ENCODE peak calls at places on chromosome 17, in six cellular contexts. O is KBM-7, A is fibroblast of lung, J is anterior cingulate cortex, K is SHP77, H is lower leg skin. C is an unnamed sample.

GRCh38 chr17:67569873-67570272 is 147.9 kb upstream of the NOL11 start:
- DNase-seq in H (no peak), O (no peak), K (no peak), A (no peak), J (no peak), C (no peak)

GRCh38 chr17:77327566-77328463 is 187.0 kb downstream of the SEC14L1 start:
- DNase-seq in K (no peak), J (no peak), H (peak; percentile 80), A (no peak), O (no peak), C (peak; percentile 53)

GRCh38 chr17:64777413-64778101 is 115.5 kb upstream of the SMURF2 start:
- DNase-seq in A (no peak), H (peak; percentile 81), K (no peak), O (peak; percentile 51), J (peak; percentile 70), C (peak; percentile 69)

GRCh38 chr17:19750835-19751234 is 2.7 kb upstream of the ALDH3A1 start:
- DNase-seq in O (no peak), H (no peak), K (no peak), A (no peak), J (no peak), C (no peak)

GRCh38 chr17:61699032-61699431 is 108.0 kb upstream of the NACA2 start:
- DNase-seq in O (no peak), K (no peak), A (no peak), J (no peak), H (no peak), C (no peak)

GRCh38 chr17:19719365-19720209 is 3.2 kb upstream of the SLC47A2 start:
- DNase-seq in A (no peak), O (no peak), H (no peak), K (no peak), J (no peak), C (no peak)

GRCh38 chr17:77385750-77386501 is 245.2 kb downstream of the SEC14L1 start:
- DNase-seq in H (no peak), K (no peak), J (no peak), A (peak; percentile 75), O (no peak), C (no peak)

GRCh38 chr17:50346313-50347086 is 574 bp downstream of the XYLT2 start:
- DNase-seq in H (peak; percentile 90), O (peak; percentile 39), A (no peak), J (no peak), K (no peak), C (peak; percentile 71)

GRCh38 chr17:72706396-72706981 is 386.0 kb downstream of the SLC39A11 start:
- DNase-seq in A (no peak), O (no peak), K (no peak), H (no peak), J (no peak), C (no peak)

GRCh38 chr17:55444471-55445441 is 23.1 kb upstream of the MMD start:
- DNase-seq in K (no peak), H (no peak), A (peak; percentile 64), O (no peak), J (no peak), C (no peak)

GRCh38 chr17:19812407-19812806 is 55.3 kb downstream of the ULK2 start:
- DNase-seq in J (peak; percentile 2), K (peak; percentile 23), H (no peak), A (peak; percentile 7), O (no peak), C (no peak)

GRCh38 chr17:29758255-29758654 is 135.5 kb upstream of the CORO6 start:
- DNase-seq in H (no peak), J (no peak), K (no peak), A (no peak), O (no peak), C (no peak)

GRCh38 chr17:58325976-58326468 is 2.6 kb downstream of the TSPOAP1 start:
- DNase-seq in H (no peak), K (no peak), J (peak; percentile 47), A (no peak), O (peak; percentile 61), C (no peak)

GRCh38 chr17:77822302-77823030 is 136.0 kb upstream of the TNRC6C start:
- DNase-seq in O (no peak), H (no peak), K (no peak), J (no peak), A (no peak), C (no peak)

GRCh38 chr17:16880843-16881230 is 91.1 kb downstream of the TNFRSF13B start:
- DNase-seq in H (peak; percentile 63), O (no peak), K (no peak), J (no peak), A (no peak), C (peak; percentile 46)

GRCh38 chr17:58741121-58741625 is 14.5 kb upstream of the PPM1E start:
- DNase-seq in A (peak; percentile 54), O (no peak), K (no peak), H (no peak), J (no peak), C (no peak)

GRCh38 chr17:40448639-40449261 is 5.5 kb downstream of the IGFBP4 start:
- DNase-seq in H (no peak), J (no peak), K (no peak), A (peak; percentile 61), O (no peak), C (no peak)

GRCh38 chr17:14791221-14791620 is 473.9 kb downstream of the PMP22 start:
- DNase-seq in O (no peak), A (no peak), J (no peak), K (no peak), H (no peak), C (no peak)

GRCh38 chr17:56291226-56291805 is 138.0 kb downstream of the ANKFN1 start:
- DNase-seq in J (no peak), A (peak; percentile 29), O (no peak), H (no peak), K (no peak), C (no peak)

GRCh38 chr17:58402047-58402446 is 15.3 kb downstream of the RNF43 start:
- DNase-seq in H (no peak), J (no peak), A (no peak), O (peak; percentile 27), K (no peak), C (no peak)

GRCh38 chr17:17897442-17897841 is 60.7 kb upstream of the SREBF1 start:
- DNase-seq in A (no peak), J (no peak), H (no peak), K (no peak), O (no peak), C (no peak)

GRCh38 chr17:9408381-9408780 is 167.2 kb downstream of the STX8 start:
- DNase-seq in H (no peak), K (no peak), O (no peak), A (peak; percentile 23), J (no peak), C (no peak)

GRCh38 chr17:65219124-65219523 is 82.0 kb downstream of the RGS9 start:
- DNase-seq in K (no peak), J (no peak), H (no peak), A (no peak), O (no peak), C (no peak)

GRCh38 chr17:31738067-31738466 is 121.0 kb downstream of the COPRS start:
- DNase-seq in O (no peak), J (no peak), A (no peak), K (no peak), H (no peak), C (no peak)

GRCh38 chr17:66971249-66971648 is 6.7 kb downstream of the CACNG4 start:
- DNase-seq in H (no peak), J (no peak), O (no peak), K (no peak), A (no peak), C (no peak)

GRCh38 chr17:72407336-72408121 is 286.7 kb downstream of the SOX9 start:
- DNase-seq in J (peak; percentile 71), O (no peak), K (no peak), H (no peak), A (peak; percentile 96), C (peak; percentile 26)

GRCh38 chr17:56978441-56979090 is 635 bp downstream of the SCPEP1 start:
- DNase-seq in A (peak; percentile 37), J (no peak), O (peak; percentile 86), H (no peak), K (no peak), C (no peak)

C was measured in ascending aorta.